ENCODE peak calls at places on chromosomes 13 and 19, in ten cellular contexts. H, L, P, X, D, F, Z, K, C and W are unnamed samples.
A peak's percentile ranks its signal among the peaks of the same experiment; 100 is the strongest.

GRCh38 chr19:45276284-45276687 is 25.2 kb downstream of the MARK4 start:
- DNase-seq in D (peak; percentile 55), C (no peak), P (peak; percentile 23), H (no peak), X (no peak), Z (no peak), K (no peak), F (no peak), L (no peak), W (no peak)

GRCh38 chr13:111791131-111791530 is 275.8 kb upstream of the SOX1 start:
- DNase-seq in H (no peak), X (no peak), K (no peak), L (no peak), P (no peak), D (no peak), Z (no peak), C (no peak), F (no peak), W (no peak)

GRCh38 chr13:64347662-64348061 is 2882.5 kb downstream of the PCDH9 start:
- DNase-seq in C (no peak), P (peak; percentile 39), F (no peak), D (peak; percentile 15), H (no peak), K (no peak), L (no peak), Z (no peak), X (no peak), W (no peak)

GRCh38 chr19:5498817-5499535 is 43.8 kb downstream of the ZNRF4 start:
- DNase-seq in X (no peak), Z (peak; percentile 10), K (no peak), P (no peak), C (no peak), D (no peak), L (no peak), F (no peak), H (peak; percentile 22), W (no peak)

GRCh38 chr19:41332000-41332399 is 21.7 kb downstream of the TGFB1 start:
- DNase-seq in Z (no peak), H (no peak), D (no peak), F (no peak), K (no peak), P (no peak), C (no peak), L (no peak), X (no peak), W (no peak)

GRCh38 chr19:4547303-4548237 is 7.7 kb upstream of the LRG1 start:
- DNase-seq in C (no peak), X (no peak), H (no peak), Z (no peak), K (no peak), D (no peak), P (peak; percentile 29), F (no peak), L (peak; percentile 63), W (peak; percentile 14)

GRCh38 chr13:36126496-36126895 is 4.7 kb downstream of the DCLK1 start:
- DNase-seq in K (no peak), F (no peak), X (no peak), P (no peak), D (no peak), H (no peak), L (no peak), Z (no peak), C (no peak), W (no peak)

GRCh38 chr19:15072930-15073647 is 8.9 kb upstream of the OR1I1 start:
- DNase-seq in Z (no peak), H (no peak), C (no peak), F (no peak), K (no peak), L (no peak), D (no peak), P (no peak), X (no peak), W (no peak)

GRCh38 chr13:47147784-47148062 is 250.9 kb upstream of the HTR2A start:
- DNase-seq in K (no peak), C (no peak), H (no peak), L (no peak), P (no peak), Z (no peak), D (no peak), X (no peak), F (no peak), W (no peak)

GRCh38 chr13:98978280-98978679 is 416 bp upstream of the DOCK9 start:
- DNase-seq in C (no peak), F (no peak), K (no peak), Z (no peak), P (peak; percentile 65), D (peak; percentile 97), H (no peak), X (no peak), L (no peak), W (no peak)

GRCh38 chr19:29376855-29377354 is 148.9 kb upstream of the VSTM2B start:
- DNase-seq in P (no peak), L (peak; percentile 1), F (no peak), C (no peak), K (no peak), Z (no peak), H (no peak), X (no peak), D (no peak), W (no peak)

GRCh38 chr13:113656015-113656588 is 1.9 kb downstream of the ATP4B start:
- DNase-seq in H (no peak), F (no peak), L (peak; percentile 4), X (no peak), P (no peak), C (no peak), Z (no peak), K (no peak), D (no peak), W (no peak)

GRCh38 chr13:95954266-95954665 is 98.9 kb downstream of the UGGT2 start:
- DNase-seq in D (no peak), H (no peak), Z (no peak), X (no peak), L (no peak), P (no peak), C (no peak), K (no peak), F (no peak), W (no peak)

GRCh38 chr19:16702123-16702522 is 17.5 kb upstream of the NWD1 start:
- DNase-seq in P (peak; percentile 30), X (peak; percentile 45), C (no peak), K (no peak), Z (no peak), L (no peak), D (peak; percentile 66), F (no peak), H (no peak), W (no peak)